ENCODE peak calls at places on chromosomes 3 and 15, in six cellular contexts. A, L, I, V, S and Q are unnamed samples.

GRCh38 chr3:58993547-58993946 is 56.3 kb downstream of the CFAP20DC start:
- DNase-seq in A (no peak), L (no peak), I (no peak), V (no peak), S (no peak), Q (no peak)

GRCh38 chr15:81485806-81486205 is 111.8 kb upstream of the TMC3 start:
- DNase-seq in A (no peak), L (no peak), I (no peak), V (peak; percentile 15), S (no peak), Q (no peak)

GRCh38 chr15:29102911-29103824 is 166.5 kb downstream of the NSMCE3 start:
- DNase-seq in A (no peak), L (no peak), I (no peak), V (no peak), S (peak; percentile 46), Q (no peak)

GRCh38 chr3:98565237-98565643 is 28.2 kb downstream of the CPOX start:
- DNase-seq in A (no peak), L (no peak), I (no peak), V (no peak), S (no peak), Q (no peak)

GRCh38 chr15:89472785-89473256 is 23.6 kb downstream of the RHCG start:
- DNase-seq in A (peak; percentile 84), L (no peak), I (peak; percentile 78), V (peak; percentile 67), S (no peak), Q (peak; percentile 64)

GRCh38 chr15:76334438-76335004 is 2.1 kb upstream of the ISL2 start:
- DNase-seq in A (no peak), L (no peak), I (no peak), V (no peak), S (no peak), Q (no peak)

GRCh38 chr3:63948995-63949394 is 36.8 kb upstream of the SCAANT1 start:
- DNase-seq in A (no peak), L (no peak), I (no peak), V (no peak), S (no peak), Q (no peak)

GRCh38 chr3:179438836-179439235 is 12.4 kb downstream of the GNB4 start:
- DNase-seq in A (no peak), L (no peak), I (no peak), V (no peak), S (no peak), Q (no peak)

GRCh38 chr15:88982304-88982945 is 69.2 kb upstream of the MFGE8 start:
- DNase-seq in A (no peak), L (peak; percentile 73), I (peak; percentile 86), V (no peak), S (peak; percentile 50), Q (no peak)

GRCh38 chr15:55530861-55531313 is 22.9 kb upstream of the DNAAF4 start:
- DNase-seq in A (no peak), L (no peak), I (peak; percentile 32), V (no peak), S (no peak), Q (no peak)

GRCh38 chr15:64681424-64682024 is 93.9 kb downstream of the RBPMS2 start:
- DNase-seq in A (peak; percentile 67), L (peak; percentile 26), I (peak; percentile 86), V (peak; percentile 70), S (peak; percentile 48), Q (peak; percentile 52)

DNA sequence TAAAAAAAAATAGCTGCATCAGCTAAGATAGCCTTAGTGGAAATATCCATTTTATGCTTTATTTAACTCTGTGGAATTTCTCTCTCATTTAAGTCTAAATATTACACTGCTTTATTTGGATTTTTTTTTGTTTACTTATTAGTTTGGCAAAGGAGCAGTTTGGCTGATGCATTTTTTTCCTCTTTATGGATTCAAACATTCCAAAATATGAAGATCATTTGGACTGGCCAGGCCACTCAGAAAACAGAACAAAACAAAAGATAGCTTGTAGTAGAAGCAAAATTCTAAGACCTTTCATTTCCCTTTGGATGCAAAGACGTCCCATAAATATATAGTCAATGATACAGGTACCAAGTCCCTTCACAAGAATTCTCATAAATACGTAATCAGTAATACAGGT is 707.3 kb upstream of the UBE2E2 start:
- DNase-seq in A (no peak), L (no peak), I (no peak), V (no peak), S (no peak), Q (no peak)
- TF ChIP-seq POLR2A in A (no peak), L (no peak), I (no peak), V (no peak), S (no peak), Q (no peak)

GRCh38 chr3:96200897-96201296 is 613.5 kb upstream of the EPHA6 start:
- DNase-seq in A (no peak), L (no peak), I (no peak), V (no peak), S (no peak), Q (no peak)
- TF ChIP-seq POLR2A in A (no peak), L (no peak), I (no peak), V (no peak), S (no peak), Q (no peak)

GRCh38 chr15:69459063-69459462 is 6.4 kb downstream of the RPLP1 start:
- DNase-seq in A (no peak), L (no peak), I (no peak), V (no peak), S (no peak), Q (no peak)

GRCh38 chr15:69454953-69455352 is 2.3 kb downstream of the RPLP1 start:
- DNase-seq in A (no peak), L (no peak), I (no peak), V (no peak), S (no peak), Q (no peak)

GRCh38 chr15:69457304-69458280 is 5.0 kb downstream of the RPLP1 start:
- DNase-seq in A (no peak), L (no peak), I (no peak), V (no peak), S (no peak), Q (no peak)

GRCh38 chr15:69452702-69453513 is at the start of gene RPLP1:
- DNase-seq in A (peak; percentile 96), L (peak; percentile 96), I (peak; percentile 97), V (peak; percentile 95), S (peak; percentile 97), Q (peak; percentile 60)

DNA sequence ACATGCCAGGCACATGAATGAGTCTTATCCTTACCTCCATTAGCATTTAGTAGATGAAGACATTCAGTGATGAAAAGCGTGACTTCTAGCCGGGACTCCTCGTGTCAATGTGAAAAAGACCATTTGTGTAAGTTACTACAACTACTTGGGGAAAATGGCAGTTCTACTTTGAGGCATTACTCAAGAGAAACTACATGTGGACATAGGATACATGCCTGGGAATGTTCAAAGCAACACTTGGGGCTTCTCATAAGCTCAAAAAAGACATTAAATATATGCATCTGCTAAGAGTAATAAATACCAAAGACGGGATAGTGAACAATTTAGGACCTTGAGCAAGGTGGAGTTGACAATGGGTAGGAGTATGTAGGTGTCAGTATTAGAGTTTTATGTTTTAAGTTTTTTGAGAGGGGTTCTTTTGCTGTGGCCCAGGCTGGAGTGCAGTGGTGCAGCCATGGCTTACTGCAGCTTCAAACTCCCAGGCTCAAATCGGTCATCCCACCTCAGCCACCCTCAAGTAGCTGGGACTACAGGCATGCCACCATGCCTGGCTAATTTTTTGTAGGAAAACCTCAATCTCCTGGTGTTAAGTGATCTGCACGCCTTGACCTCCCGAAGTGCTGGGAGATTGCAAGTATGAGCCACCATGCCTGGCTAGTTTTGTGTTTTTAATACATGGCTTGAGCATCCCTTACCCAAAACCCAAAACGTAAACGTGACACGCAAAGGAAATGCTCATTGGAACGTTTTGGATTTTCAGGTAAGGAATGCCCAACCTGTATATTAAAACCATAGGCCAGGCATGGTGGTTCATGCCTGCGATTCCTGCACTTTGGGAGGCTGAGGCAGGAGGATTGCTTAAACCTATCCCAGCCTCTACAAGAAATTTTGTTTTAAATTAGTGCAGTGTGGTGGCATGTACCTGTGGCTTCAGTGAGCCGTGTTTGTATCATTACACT is 3.9 kb downstream of the RPLP1 start:
- DNase-seq in A (no peak), L (no peak), I (no peak), V (no peak), S (no peak), Q (no peak)
- TF ChIP-seq POLR2A in A (peak; percentile 72), L (no peak), I (no peak), V (peak; percentile 0), S (no peak), Q (no peak)

GRCh38 chr3:148736086-148736485 is 38.4 kb downstream of the AGTR1 start:
- DNase-seq in A (no peak), L (no peak), I (no peak), V (no peak), S (no peak), Q (no peak)

GRCh38 chr3:148742127-148742526 is 44.4 kb downstream of the AGTR1 start:
- DNase-seq in A (no peak), L (no peak), I (no peak), V (no peak), S (no peak), Q (no peak)

GRCh38 chr3:148741219-148741618 is 43.5 kb downstream of the AGTR1 start:
- DNase-seq in A (no peak), L (no peak), I (no peak), V (no peak), S (no peak), Q (no peak)

GRCh38 chr3:148737104-148737525 is 39.4 kb downstream of the AGTR1 start:
- DNase-seq in A (no peak), L (no peak), I (peak; percentile 64), V (no peak), S (peak; percentile 17), Q (no peak)

GRCh38 chr3:148739720-148740119 is 42.0 kb downstream of the AGTR1 start:
- DNase-seq in A (no peak), L (no peak), I (no peak), V (no peak), S (no peak), Q (no peak)
- TF ChIP-seq POLR2A in A (no peak), L (no peak), I (no peak), V (no peak), S (no peak), Q (no peak)

GRCh38 chr3:15795563-15796308 is 2.0 kb downstream of the ANKRD28 start:
- DNase-seq in A (no peak), L (no peak), I (no peak), V (peak; percentile 68), S (no peak), Q (no peak)
- TF ChIP-seq POLR2A in A (no peak), L (no peak), I (no peak), V (no peak), S (no peak), Q (no peak)

DNA sequence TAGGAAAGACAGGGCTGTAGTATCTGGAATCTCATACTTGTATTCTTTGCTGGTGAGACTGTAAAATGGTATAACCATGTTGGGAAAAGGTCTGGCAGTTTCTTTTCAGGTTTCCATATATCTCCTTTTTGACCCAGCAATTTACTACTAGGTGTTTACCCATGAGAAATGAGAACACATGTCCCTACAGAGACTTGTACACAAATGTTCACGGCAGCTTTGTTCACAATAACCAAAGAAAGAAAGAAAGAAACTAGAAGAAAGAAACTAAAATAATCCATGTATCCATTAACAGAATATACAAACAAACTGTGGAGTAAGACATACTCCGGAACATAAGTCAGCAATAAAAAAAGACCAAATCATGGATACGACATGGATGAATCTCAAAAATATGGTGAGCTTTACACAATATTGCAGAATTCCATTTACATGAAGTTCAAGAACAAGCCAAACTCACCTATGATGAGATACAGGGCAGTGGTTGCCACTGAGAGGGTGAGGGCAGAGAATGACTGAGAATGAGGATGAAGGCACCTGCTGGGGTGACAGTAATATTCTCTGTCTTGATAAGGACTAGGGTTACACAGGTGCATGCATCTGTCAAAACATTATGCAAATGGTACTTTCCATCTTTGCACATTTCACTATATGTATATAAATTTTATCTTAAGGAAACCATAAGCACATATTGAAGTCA is 2.7 kb downstream of the RFTN1 start:
- DNase-seq in A (no peak), L (no peak), I (no peak), V (no peak), S (no peak), Q (no peak)
- TF ChIP-seq POLR2A in A (no peak), L (no peak), I (no peak), V (no peak), S (no peak), Q (no peak)